ENCODE peak calls at places on chromosomes 16 and 17, in five cellular contexts. One of them, this sample, is unnamed.
A peak's percentile ranks its signal among the peaks of the same experiment; 100 is the strongest.

GRCh38 chr17:27463235-27463677 is 7.0 kb downstream of the KSR1 start:
- DNase-seq in lung: no peak
- DNase-seq in ovary: no peak
- DNase-seq in ascending aorta: no peak
- DNase-seq in IMR-90: no peak
- DNase-seq in this sample: no peak

GRCh38 chr17:41486809-41487530 is 2.7 kb downstream of the KRT36 start:
- DNase-seq in lung: peak; percentile 63
- DNase-seq in ovary: no peak
- DNase-seq in ascending aorta: no peak
- DNase-seq in IMR-90: no peak
- DNase-seq in this sample: no peak

GRCh38 chr17:79183221-79184158 is 108.9 kb downstream of the ENGASE start:
- DNase-seq in lung: no peak
- DNase-seq in ovary: no peak
- DNase-seq in ascending aorta: no peak
- DNase-seq in IMR-90: no peak
- DNase-seq in this sample: no peak

GRCh38 chr17:12959441-12959840 is 58.4 kb downstream of the ELAC2 start:
- DNase-seq in lung: no peak
- DNase-seq in ovary: no peak
- DNase-seq in ascending aorta: no peak
- DNase-seq in IMR-90: peak; percentile 69
- DNase-seq in this sample: no peak

GRCh38 chr16:86374603-86375002 is 135.7 kb upstream of the FOXF1 start:
- DNase-seq in lung: no peak
- DNase-seq in ovary: no peak
- DNase-seq in ascending aorta: no peak
- DNase-seq in IMR-90: no peak
- DNase-seq in this sample: no peak

GRCh38 chr17:46841561-46842379 is 9.6 kb upstream of the WNT9B start:
- DNase-seq in lung: no peak
- DNase-seq in ovary: no peak
- DNase-seq in ascending aorta: no peak
- DNase-seq in IMR-90: no peak
- DNase-seq in this sample: no peak

GRCh38 chr17:4747847-4748246 is 8.1 kb upstream of the CXCL16 start:
- DNase-seq in lung: no peak
- DNase-seq in ovary: no peak
- DNase-seq in ascending aorta: no peak
- DNase-seq in IMR-90: no peak
- DNase-seq in this sample: no peak

GRCh38 chr17:44489581-44489980 is 13.6 kb downstream of the GPATCH8 start:
- DNase-seq in lung: no peak
- DNase-seq in ovary: no peak
- DNase-seq in ascending aorta: no peak
- DNase-seq in IMR-90: no peak
- DNase-seq in this sample: no peak

GRCh38 chr16:30927789-30928378 is 4.5 kb downstream of the FBXL19 start:
- DNase-seq in lung: peak; percentile 56
- DNase-seq in ovary: peak; percentile 53
- DNase-seq in ascending aorta: no peak
- DNase-seq in IMR-90: peak; percentile 25
- DNase-seq in this sample: no peak

GRCh38 chr17:1972429-1973160 is 52.5 kb downstream of the RTN4RL1 start:
- DNase-seq in lung: no peak
- DNase-seq in ovary: no peak
- DNase-seq in ascending aorta: no peak
- DNase-seq in IMR-90: peak; percentile 12
- DNase-seq in this sample: no peak

GRCh38 chr17:51667722-51668083 is 407.4 kb downstream of the UTP18 start:
- DNase-seq in lung: no peak
- DNase-seq in ovary: no peak
- DNase-seq in ascending aorta: no peak
- DNase-seq in IMR-90: no peak
- DNase-seq in this sample: no peak

GRCh38 chr17:45197555-45198334 is 23.9 kb upstream of the FMNL1 start:
- DNase-seq in lung: peak; percentile 95
- DNase-seq in ovary: peak; percentile 85
- DNase-seq in ascending aorta: peak; percentile 96
- DNase-seq in IMR-90: peak; percentile 77
- DNase-seq in this sample: no peak

GRCh38 chr16:74942977-74943918 is 41.7 kb downstream of the WDR59 start:
- DNase-seq in lung: no peak
- DNase-seq in ovary: no peak
- DNase-seq in ascending aorta: no peak
- DNase-seq in IMR-90: no peak
- DNase-seq in this sample: no peak

GRCh38 chr16:23132921-23133532 is 16.2 kb downstream of the USP31 start:
- DNase-seq in lung: no peak
- DNase-seq in ovary: no peak
- DNase-seq in ascending aorta: no peak
- DNase-seq in IMR-90: peak; percentile 28
- DNase-seq in this sample: no peak

GRCh38 chr16:88014201-88014781 is 63.1 kb downstream of the BANP start:
- DNase-seq in lung: no peak
- DNase-seq in ovary: no peak
- DNase-seq in ascending aorta: no peak
- DNase-seq in IMR-90: peak; percentile 77
- DNase-seq in this sample: no peak

GRCh38 chr17:556431-556995 is 158.1 kb downstream of the VPS53 start:
- DNase-seq in lung: no peak
- DNase-seq in ovary: no peak
- DNase-seq in ascending aorta: no peak
- DNase-seq in IMR-90: no peak
- DNase-seq in this sample: no peak

GRCh38 chr16:53266156-53266555 is 168.1 kb upstream of the RBL2 start:
- DNase-seq in lung: no peak
- DNase-seq in ovary: no peak
- DNase-seq in ascending aorta: no peak
- DNase-seq in IMR-90: no peak
- DNase-seq in this sample: no peak

GRCh38 chr17:57874434-57875108 is 24.7 kb upstream of the MRPS23 start:
- DNase-seq in lung: peak; percentile 48
- DNase-seq in ovary: peak; percentile 80
- DNase-seq in ascending aorta: peak; percentile 91
- DNase-seq in IMR-90: peak; percentile 95
- DNase-seq in this sample: peak; percentile 76

GRCh38 chr17:80724723-80725388 is 180.2 kb downstream of the RPTOR start:
- DNase-seq in lung: no peak
- DNase-seq in ovary: peak; percentile 49
- DNase-seq in ascending aorta: no peak
- DNase-seq in IMR-90: peak; percentile 68
- DNase-seq in this sample: peak; percentile 19

GRCh38 chr17:42760652-42761581 is at the start of gene RAMP2:
- DNase-seq in lung: no peak
- DNase-seq in ovary: peak; percentile 42
- DNase-seq in ascending aorta: no peak
- DNase-seq in IMR-90: no peak
- DNase-seq in this sample: no peak

GRCh38 chr17:80477647-80478478 is 1.5 kb upstream of the NPTX1 start:
- DNase-seq in lung: no peak
- DNase-seq in ovary: peak; percentile 44
- DNase-seq in ascending aorta: no peak
- DNase-seq in IMR-90: peak; percentile 59
- DNase-seq in this sample: no peak

GRCh38 chr17:49486012-49486641 is 9.0 kb upstream of the NGFR start:
- DNase-seq in lung: no peak
- DNase-seq in ovary: no peak
- DNase-seq in ascending aorta: no peak
- DNase-seq in IMR-90: no peak
- DNase-seq in this sample: no peak

GRCh38 chr16:83606486-83607030 is 201.2 kb upstream of the HSBP1 start:
- DNase-seq in lung: no peak
- DNase-seq in ovary: no peak
- DNase-seq in ascending aorta: no peak
- DNase-seq in IMR-90: no peak
- DNase-seq in this sample: no peak

GRCh38 chr17:82012482-82013295 is 10.0 kb downstream of the CENPX start:
- DNase-seq in lung: peak; percentile 51
- DNase-seq in ovary: no peak
- DNase-seq in ascending aorta: no peak
- DNase-seq in IMR-90: no peak
- DNase-seq in this sample: no peak

GRCh38 chr16:11224096-11224893 is 31.7 kb downstream of the SOCS1 start:
- DNase-seq in lung: peak; percentile 70
- DNase-seq in ovary: no peak
- DNase-seq in ascending aorta: peak; percentile 89
- DNase-seq in IMR-90: no peak
- DNase-seq in this sample: no peak

GRCh38 chr16:80569440-80570105 is 28.8 kb downstream of the DYNLRB2 start:
- DNase-seq in lung: no peak
- DNase-seq in ovary: no peak
- DNase-seq in ascending aorta: no peak
- DNase-seq in IMR-90: peak; percentile 46
- DNase-seq in this sample: no peak

GRCh38 chr16:19223235-19223847 is 55.3 kb downstream of the SYT17 start:
- DNase-seq in lung: no peak
- DNase-seq in ovary: no peak
- DNase-seq in ascending aorta: no peak
- DNase-seq in IMR-90: peak; percentile 4
- DNase-seq in this sample: no peak

GRCh38 chr17:49748791-49749190 is 15.1 kb downstream of the FAM117A start:
- DNase-seq in lung: no peak
- DNase-seq in ovary: no peak
- DNase-seq in ascending aorta: no peak
- DNase-seq in IMR-90: no peak
- DNase-seq in this sample: no peak

GRCh38 chr17:2343421-2343820 is 6.1 kb downstream of the SGSM2 start:
- DNase-seq in lung: no peak
- DNase-seq in ovary: no peak
- DNase-seq in ascending aorta: no peak
- DNase-seq in IMR-90: no peak
- DNase-seq in this sample: no peak

GRCh38 chr16:88116121-88116900 is 165.1 kb downstream of the BANP start:
- DNase-seq in lung: no peak
- DNase-seq in ovary: no peak
- DNase-seq in ascending aorta: no peak
- DNase-seq in IMR-90: peak; percentile 77
- DNase-seq in this sample: no peak

GRCh38 chr17:31787857-31788570 is 71.0 kb downstream of the COPRS start:
- DNase-seq in lung: peak; percentile 36
- DNase-seq in ovary: no peak
- DNase-seq in ascending aorta: peak; percentile 89
- DNase-seq in IMR-90: peak; percentile 93
- DNase-seq in this sample: peak; percentile 80

GRCh38 chr17:56475121-56475520 is 118.4 kb upstream of the NOG start:
- DNase-seq in lung: no peak
- DNase-seq in ovary: no peak
- DNase-seq in ascending aorta: no peak
- DNase-seq in IMR-90: no peak
- DNase-seq in this sample: no peak

GRCh38 chr16:29738514-29738913 is 7.3 kb downstream of the C16orf54 start:
- DNase-seq in lung: no peak
- DNase-seq in ovary: no peak
- DNase-seq in ascending aorta: no peak
- DNase-seq in IMR-90: no peak
- DNase-seq in this sample: no peak

GRCh38 chr16:5709889-5710288 is 612.3 kb upstream of the EEF2KMT start:
- DNase-seq in lung: no peak
- DNase-seq in ovary: no peak
- DNase-seq in ascending aorta: no peak
- DNase-seq in IMR-90: peak; percentile 0
- DNase-seq in this sample: no peak

GRCh38 chr16:5706206-5706605 is 608.6 kb upstream of the EEF2KMT start:
- DNase-seq in lung: no peak
- DNase-seq in ovary: no peak
- DNase-seq in ascending aorta: no peak
- DNase-seq in IMR-90: no peak
- DNase-seq in this sample: no peak
- TF ChIP-seq CTCF in lung: no peak
- TF ChIP-seq CTCF in ovary: no peak
- TF ChIP-seq CTCF in ascending aorta: no peak
- TF ChIP-seq CTCF in IMR-90: no peak
- TF ChIP-seq CTCF in this sample: no peak

GRCh38 chr16:66266436-66267286 is 99.8 kb upstream of the CDH5 start:
- DNase-seq in lung: peak; percentile 59
- DNase-seq in ovary: peak; percentile 77
- DNase-seq in ascending aorta: no peak
- DNase-seq in IMR-90: peak; percentile 90
- DNase-seq in this sample: peak; percentile 74
- H3K4me3 ChIP-seq in lung: no peak overlapping the region
- H3K4me3 ChIP-seq in ovary: no peak overlapping the region
- H3K4me3 ChIP-seq in ascending aorta: no peak overlapping the region
- H3K4me3 ChIP-seq in IMR-90: no peak overlapping the region
- H3K4me3 ChIP-seq in this sample: no peak overlapping the region

GRCh38 chr16:56351481-56351880 is 73.9 kb downstream of the AMFR start:
- DNase-seq in lung: no peak
- DNase-seq in ovary: no peak
- DNase-seq in ascending aorta: no peak
- DNase-seq in IMR-90: no peak
- DNase-seq in this sample: no peak
- H3K27me3 ChIP-seq in lung: no peaks in the 10 kb centered on the region
- H3K27me3 ChIP-seq in ovary: no peaks in the 10 kb centered on the region
- H3K27me3 ChIP-seq in ascending aorta: no peaks in the 10 kb centered on the region
- H3K27me3 ChIP-seq in IMR-90: peaks cover 5% of the 10 kb centered on the region
- H3K27me3 ChIP-seq in this sample: no peaks in the 10 kb centered on the region

GRCh38 chr17:16447676-16448075 is 32.3 kb downstream of the TRPV2 start:
- DNase-seq in lung: no peak
- DNase-seq in ovary: no peak
- DNase-seq in ascending aorta: no peak
- DNase-seq in IMR-90: no peak
- DNase-seq in this sample: no peak

GRCh38 chr17:16444258-16444886 is 29.0 kb downstream of the TRPV2 start:
- DNase-seq in lung: no peak
- DNase-seq in ovary: no peak
- DNase-seq in ascending aorta: no peak
- DNase-seq in IMR-90: no peak
- DNase-seq in this sample: no peak

GRCh38 chr17:16449121-16449570 is 33.8 kb downstream of the TRPV2 start:
- DNase-seq in lung: no peak
- DNase-seq in ovary: no peak
- DNase-seq in ascending aorta: no peak
- DNase-seq in IMR-90: peak; percentile 74
- DNase-seq in this sample: no peak

GRCh38 chr17:16448490-16448889 is 33.1 kb downstream of the TRPV2 start:
- DNase-seq in lung: no peak
- DNase-seq in ovary: no peak
- DNase-seq in ascending aorta: no peak
- DNase-seq in IMR-90: no peak
- DNase-seq in this sample: no peak

DNA sequence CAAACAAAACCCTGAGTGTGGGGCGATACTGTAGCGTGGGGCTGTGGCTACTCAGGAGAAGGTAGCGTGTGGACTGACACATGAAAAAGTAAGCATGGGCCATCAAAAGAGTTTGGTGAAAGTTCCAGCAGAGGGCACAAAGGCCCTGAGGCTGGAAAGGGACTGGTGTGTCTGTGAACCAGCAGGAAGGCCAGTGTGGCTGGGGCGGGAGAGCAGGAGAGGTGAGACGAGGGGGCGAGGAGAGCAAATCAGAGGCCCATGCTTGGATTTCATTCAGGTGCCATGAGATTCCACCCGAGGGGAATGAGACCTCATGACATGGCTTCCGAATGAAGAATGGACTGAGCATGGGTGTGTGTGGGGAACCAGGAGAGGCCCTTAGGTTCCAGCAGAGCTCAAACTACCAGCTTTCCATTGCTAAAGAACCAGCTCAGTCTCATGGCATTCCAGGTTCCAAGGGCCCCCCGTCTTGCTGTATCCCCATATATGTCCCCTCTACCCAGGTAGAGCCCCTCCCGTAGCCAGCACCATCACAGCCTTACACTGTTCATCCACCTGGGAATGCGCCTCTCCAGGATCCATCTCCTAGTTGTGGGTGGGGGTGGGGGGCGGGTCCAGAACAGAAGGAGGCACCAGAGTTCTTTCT is 31.1 kb downstream of the TRPV2 start:
- DNase-seq in lung: no peak
- DNase-seq in ovary: no peak
- DNase-seq in ascending aorta: no peak
- DNase-seq in IMR-90: no peak
- DNase-seq in this sample: no peak
- TF ChIP-seq CTCF in lung: no peak
- TF ChIP-seq CTCF in ovary: no peak
- TF ChIP-seq CTCF in ascending aorta: no peak
- TF ChIP-seq CTCF in IMR-90: no peak
- TF ChIP-seq CTCF in this sample: no peak